ENCODE peak calls at places on chromosomes 5 and 9, in seven cellular contexts. F, J, E, R, S, G and A are unnamed samples.

GRCh38 chr5:157464518-157465171 is 4.6 kb downstream of the NIPAL4 start:
- DNase-seq in F (no peak), J (peak; percentile 88), E (no peak), R (peak; percentile 66), S (peak; percentile 97), G (peak; percentile 92), A (no peak)

GRCh38 chr9:117718085-117718484 is 13.9 kb downstream of the TLR4 start:
- DNase-seq in F (no peak), J (peak; percentile 45), E (no peak), R (no peak), S (peak; percentile 76), G (peak; percentile 53), A (no peak)

GRCh38 chr9:133184971-133185370 is 21.3 kb upstream of the GBGT1 start:
- DNase-seq in F (no peak), J (peak; percentile 73), E (no peak), R (peak; percentile 41), S (peak; percentile 77), G (peak; percentile 82), A (peak; percentile 67)

GRCh38 chr9:87292449-87293191 is 205.0 kb upstream of the DAPK1 start:
- DNase-seq in F (no peak), J (peak; percentile 39), E (no peak), R (no peak), S (peak; percentile 90), G (no peak), A (no peak)

GRCh38 chr9:13750061-13750460 is 470.6 kb upstream of the MPDZ start:
- DNase-seq in F (no peak), J (peak; percentile 97), E (no peak), R (no peak), S (peak; percentile 16), G (peak; percentile 28), A (no peak)

GRCh38 chr9:89166871-89167270 is 11.7 kb downstream of the SHC3 start:
- DNase-seq in F (no peak), J (no peak), E (no peak), R (no peak), S (no peak), G (no peak), A (no peak)

GRCh38 chr5:67233075-67233474 is 36.5 kb upstream of the CD180 start:
- DNase-seq in F (no peak), J (peak; percentile 61), E (no peak), R (no peak), S (peak; percentile 64), G (no peak), A (no peak)

GRCh38 chr5:134151723-134152122 is 25.0 kb downstream of the SKP1 start:
- DNase-seq in F (no peak), J (no peak), E (no peak), R (no peak), S (no peak), G (no peak), A (no peak)

GRCh38 chr5:31860726-31861432 is 221.9 kb downstream of the PDZD2 start:
- DNase-seq in F (no peak), J (no peak), E (no peak), R (no peak), S (no peak), G (no peak), A (no peak)

GRCh38 chr9:79116064-79116463 is 455.7 kb upstream of the TLE4 start:
- DNase-seq in F (no peak), J (no peak), E (no peak), R (no peak), S (no peak), G (no peak), A (no peak)

GRCh38 chr5:139683295-139684271 is 35.4 kb downstream of the CXXC5 start:
- DNase-seq in F (no peak), J (no peak), E (no peak), R (no peak), S (no peak), G (no peak), A (no peak)

GRCh38 chr9:88025411-88026132 is 51.2 kb upstream of the CDK20 start:
- DNase-seq in F (no peak), J (no peak), E (no peak), R (no peak), S (no peak), G (no peak), A (no peak)

GRCh38 chr9:72598639-72599038 is 77.2 kb downstream of the TMC1 start:
- DNase-seq in F (no peak), J (no peak), E (no peak), R (no peak), S (no peak), G (no peak), A (no peak)

GRCh38 chr9:16521868-16522381 is 348.5 kb downstream of the BNC2 start:
- DNase-seq in F (no peak), J (peak; percentile 94), E (no peak), R (no peak), S (peak; percentile 98), G (peak; percentile 78), A (no peak)

GRCh38 chr9:119844431-119844830 is 475.2 kb upstream of the BRINP1 start:
- DNase-seq in F (no peak), J (no peak), E (no peak), R (no peak), S (no peak), G (no peak), A (peak; percentile 86)

GRCh38 chr9:93830606-93831005 is 124.5 kb downstream of the BARX1 start:
- DNase-seq in F (no peak), J (no peak), E (no peak), R (no peak), S (no peak), G (no peak), A (no peak)

GRCh38 chr5:138336952-138337684 is 948 bp upstream of the FAM53C start:
- DNase-seq in F (peak; percentile 87), J (no peak), E (peak; percentile 74), R (no peak), S (no peak), G (peak; percentile 95), A (peak; percentile 91)

GRCh38 chr9:134061688-134062371 is 6.0 kb downstream of the BRD3 start:
- DNase-seq in F (peak; percentile 60), J (no peak), E (no peak), R (no peak), S (no peak), G (no peak), A (no peak)

GRCh38 chr9:81599837-81600236 is 89.5 kb downstream of the TLE1 start:
- DNase-seq in F (no peak), J (peak; percentile 32), E (no peak), R (no peak), S (peak; percentile 37), G (peak; percentile 44), A (no peak)

GRCh38 chr5:110917161-110917875 is 154.2 kb upstream of the TSLP start:
- DNase-seq in F (no peak), J (peak; percentile 63), E (no peak), R (no peak), S (peak; percentile 72), G (peak; percentile 58), A (no peak)

GRCh38 chr5:133047404-133047803 is 4.4 kb upstream of the HSPA4 start:
- DNase-seq in F (no peak), J (no peak), E (no peak), R (no peak), S (no peak), G (no peak), A (no peak)

GRCh38 chr5:58739051-58739450 is 156.2 kb downstream of the RAB3C start:
- DNase-seq in F (no peak), J (no peak), E (no peak), R (no peak), S (no peak), G (no peak), A (no peak)

GRCh38 chr5:137370511-137371071 is 128.5 kb downstream of the SPOCK1 start:
- DNase-seq in F (no peak), J (no peak), E (no peak), R (no peak), S (peak; percentile 95), G (peak; percentile 64), A (no peak)

GRCh38 chr9:75378036-75378435 is 289.7 kb downstream of the OSTF1 start:
- DNase-seq in F (peak; percentile 69), J (peak; percentile 68), E (no peak), R (no peak), S (peak; percentile 0), G (no peak), A (no peak)

GRCh38 chr9:126360073-126360472 is 33.4 kb downstream of the MVB12B start:
- DNase-seq in F (no peak), J (no peak), E (no peak), R (no peak), S (no peak), G (no peak), A (no peak)

GRCh38 chr5:138568061-138568824 is 7.0 kb downstream of the HSPA9 start:
- DNase-seq in F (no peak), J (peak; percentile 50), E (no peak), R (no peak), S (peak; percentile 13), G (no peak), A (no peak)

GRCh38 chr5:120388016-120388781 is 75.9 kb upstream of the PRR16 start:
- DNase-seq in F (no peak), J (peak; percentile 93), E (no peak), R (no peak), S (peak; percentile 96), G (peak; percentile 91), A (no peak)

GRCh38 chr9:18163146-18163545 is 310.8 kb upstream of the ADAMTSL1 start:
- DNase-seq in F (no peak), J (no peak), E (no peak), R (no peak), S (no peak), G (no peak), A (no peak)

GRCh38 chr9:112970939-112971338 is 41.1 kb downstream of the ZNF883 start:
- DNase-seq in F (no peak), J (peak; percentile 10), E (no peak), R (no peak), S (peak; percentile 6), G (peak; percentile 39), A (no peak)